ENCODE peak calls at places on chromosomes 3 and 15, in seven cellular contexts. One of them, this sample, is unnamed.

GRCh38 chr3:63808633-63809032 is 10.5 kb upstream of the C3orf49 start:
- DNase-seq in AG09319: no peak
- DNase-seq in GM12878: no peak
- DNase-seq in type B pancreatic cell: no peak
- DNase-seq in GM12865: no peak
- DNase-seq in activated B cell treated with CpG ODN at 0.5 μM for 24 hours: no peak
- DNase-seq in colonic mucosa: no peak
- DNase-seq in this sample: no peak

GRCh38 chr15:36814085-36814484 is 234.7 kb downstream of the CDIN1 start:
- DNase-seq in AG09319: no peak
- DNase-seq in GM12878: no peak
- DNase-seq in type B pancreatic cell: no peak
- DNase-seq in GM12865: no peak
- DNase-seq in activated B cell treated with CpG ODN at 0.5 μM for 24 hours: no peak
- DNase-seq in colonic mucosa: no peak
- DNase-seq in this sample: no peak

GRCh38 chr15:90583471-90584252 is 53.9 kb downstream of the CRTC3 start:
- DNase-seq in AG09319: no peak
- DNase-seq in GM12878: no peak
- DNase-seq in type B pancreatic cell: no peak
- DNase-seq in GM12865: no peak
- DNase-seq in activated B cell treated with CpG ODN at 0.5 μM for 24 hours: no peak
- DNase-seq in colonic mucosa: no peak
- DNase-seq in this sample: no peak

GRCh38 chr3:197525706-197526105 is 30.1 kb downstream of the BDH1 start:
- DNase-seq in AG09319: no peak
- DNase-seq in GM12878: no peak
- DNase-seq in type B pancreatic cell: no peak
- DNase-seq in GM12865: no peak
- DNase-seq in activated B cell treated with CpG ODN at 0.5 μM for 24 hours: no peak
- DNase-seq in colonic mucosa: no peak
- DNase-seq in this sample: no peak

GRCh38 chr3:98013428-98014349 is 21.4 kb downstream of the GABRR3 start:
- DNase-seq in AG09319: peak
- DNase-seq in GM12878: no peak
- DNase-seq in type B pancreatic cell: no peak
- DNase-seq in GM12865: no peak
- DNase-seq in activated B cell treated with CpG ODN at 0.5 μM for 24 hours: no peak
- DNase-seq in colonic mucosa: no peak
- DNase-seq in this sample: no peak

GRCh38 chr3:82033186-82033585 is 271.7 kb upstream of the GBE1 start:
- DNase-seq in AG09319: no peak
- DNase-seq in GM12878: no peak
- DNase-seq in type B pancreatic cell: no peak
- DNase-seq in GM12865: no peak
- DNase-seq in activated B cell treated with CpG ODN at 0.5 μM for 24 hours: no peak
- DNase-seq in colonic mucosa: no peak
- DNase-seq in this sample: no peak

GRCh38 chr15:47586653-47587224 is 130.6 kb upstream of the SEMA6D start:
- DNase-seq in AG09319: no peak
- DNase-seq in GM12878: no peak
- DNase-seq in type B pancreatic cell: no peak
- DNase-seq in GM12865: no peak
- DNase-seq in activated B cell treated with CpG ODN at 0.5 μM for 24 hours: no peak
- DNase-seq in colonic mucosa: peak
- DNase-seq in this sample: no peak

GRCh38 chr3:9649791-9650521 is 651 bp downstream of the MTMR14 start:
- DNase-seq in AG09319: no peak
- DNase-seq in GM12878: peak
- DNase-seq in type B pancreatic cell: no peak
- DNase-seq in GM12865: peak
- DNase-seq in activated B cell treated with CpG ODN at 0.5 μM for 24 hours: peak
- DNase-seq in colonic mucosa: no peak
- DNase-seq in this sample: peak

GRCh38 chr3:85005947-85006346 is 47.2 kb downstream of the CADM2 start:
- DNase-seq in AG09319: no peak
- DNase-seq in GM12878: no peak
- DNase-seq in type B pancreatic cell: no peak
- DNase-seq in GM12865: no peak
- DNase-seq in activated B cell treated with CpG ODN at 0.5 μM for 24 hours: no peak
- DNase-seq in colonic mucosa: no peak
- DNase-seq in this sample: no peak

GRCh38 chr3:153291052-153291689 is 129.1 kb downstream of the RAP2B start:
- DNase-seq in AG09319: no peak
- DNase-seq in GM12878: no peak
- DNase-seq in type B pancreatic cell: no peak
- DNase-seq in GM12865: peak
- DNase-seq in activated B cell treated with CpG ODN at 0.5 μM for 24 hours: no peak
- DNase-seq in colonic mucosa: no peak
- DNase-seq in this sample: peak

GRCh38 chr3:182233957-182234356 is 522.2 kb downstream of the SOX2 start:
- DNase-seq in AG09319: no peak
- DNase-seq in GM12878: no peak
- DNase-seq in type B pancreatic cell: no peak
- DNase-seq in GM12865: no peak
- DNase-seq in activated B cell treated with CpG ODN at 0.5 μM for 24 hours: no peak
- DNase-seq in colonic mucosa: no peak
- DNase-seq in this sample: no peak
- TF ChIP-seq CTCF in AG09319: no peak
- TF ChIP-seq CTCF in GM12878: no peak
- TF ChIP-seq CTCF in type B pancreatic cell: no peak
- TF ChIP-seq CTCF in GM12865: no peak
- TF ChIP-seq CTCF in activated B cell treated with CpG ODN at 0.5 μM for 24 hours: no peak
- TF ChIP-seq CTCF in colonic mucosa: no peak
- TF ChIP-seq CTCF in this sample: no peak

DNA sequence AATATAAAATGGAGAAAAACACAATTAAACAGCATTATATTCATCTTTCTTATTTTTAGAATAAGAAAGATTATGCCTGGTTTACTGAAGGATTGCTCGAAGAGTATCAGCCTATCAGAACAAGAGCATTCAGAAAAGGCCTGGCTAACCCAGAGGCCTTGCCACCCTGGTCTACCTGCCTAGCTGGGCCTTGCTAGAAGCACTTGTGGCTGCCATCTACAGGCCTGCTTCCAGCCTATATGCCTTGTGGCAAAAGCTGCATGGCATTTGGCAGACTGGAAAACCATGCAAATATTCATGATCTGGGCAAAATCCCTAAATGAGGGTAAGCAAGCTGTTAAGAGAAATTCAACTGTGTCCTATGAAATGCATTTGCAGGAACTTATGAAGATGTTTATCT is 9.3 kb upstream of the ATP13A4 start:
- DNase-seq in AG09319: no peak
- DNase-seq in GM12878: no peak
- DNase-seq in type B pancreatic cell: no peak
- DNase-seq in GM12865: peak
- DNase-seq in activated B cell treated with CpG ODN at 0.5 μM for 24 hours: no peak
- DNase-seq in colonic mucosa: peak
- DNase-seq in this sample: no peak
- TF ChIP-seq CTCF in AG09319: no peak
- TF ChIP-seq CTCF in GM12878: peak
- TF ChIP-seq CTCF in type B pancreatic cell: no peak
- TF ChIP-seq CTCF in GM12865: no peak
- TF ChIP-seq CTCF in activated B cell treated with CpG ODN at 0.5 μM for 24 hours: no peak
- TF ChIP-seq CTCF in colonic mucosa: peak
- TF ChIP-seq CTCF in this sample: peak

GRCh38 chr15:92936138-92936537 is 36.0 kb downstream of the CHD2 start:
- DNase-seq in AG09319: no peak
- DNase-seq in GM12878: no peak
- DNase-seq in type B pancreatic cell: no peak
- DNase-seq in GM12865: no peak
- DNase-seq in activated B cell treated with CpG ODN at 0.5 μM for 24 hours: no peak
- DNase-seq in colonic mucosa: no peak
- DNase-seq in this sample: no peak

GRCh38 chr15:92941668-92942067 is 41.5 kb downstream of the CHD2 start:
- DNase-seq in AG09319: no peak
- DNase-seq in GM12878: no peak
- DNase-seq in type B pancreatic cell: no peak
- DNase-seq in GM12865: no peak
- DNase-seq in activated B cell treated with CpG ODN at 0.5 μM for 24 hours: no peak
- DNase-seq in colonic mucosa: no peak
- DNase-seq in this sample: no peak

GRCh38 chr15:92937880-92938279 is 37.8 kb downstream of the CHD2 start:
- DNase-seq in AG09319: no peak
- DNase-seq in GM12878: no peak
- DNase-seq in type B pancreatic cell: no peak
- DNase-seq in GM12865: no peak
- DNase-seq in activated B cell treated with CpG ODN at 0.5 μM for 24 hours: no peak
- DNase-seq in colonic mucosa: no peak
- DNase-seq in this sample: no peak

GRCh38 chr15:92936693-92937092 is 36.6 kb downstream of the CHD2 start:
- DNase-seq in AG09319: no peak
- DNase-seq in GM12878: no peak
- DNase-seq in type B pancreatic cell: no peak
- DNase-seq in GM12865: no peak
- DNase-seq in activated B cell treated with CpG ODN at 0.5 μM for 24 hours: no peak
- DNase-seq in colonic mucosa: no peak
- DNase-seq in this sample: no peak

GRCh38 chr15:92938387-92938786 is 38.3 kb downstream of the CHD2 start:
- DNase-seq in AG09319: no peak
- DNase-seq in GM12878: no peak
- DNase-seq in type B pancreatic cell: no peak
- DNase-seq in GM12865: no peak
- DNase-seq in activated B cell treated with CpG ODN at 0.5 μM for 24 hours: no peak
- DNase-seq in colonic mucosa: no peak
- DNase-seq in this sample: no peak
- TF ChIP-seq CTCF in AG09319: no peak
- TF ChIP-seq CTCF in GM12878: peak
- TF ChIP-seq CTCF in type B pancreatic cell: peak
- TF ChIP-seq CTCF in GM12865: peak
- TF ChIP-seq CTCF in activated B cell treated with CpG ODN at 0.5 μM for 24 hours: no peak
- TF ChIP-seq CTCF in colonic mucosa: peak
- TF ChIP-seq CTCF in this sample: no peak

DNA sequence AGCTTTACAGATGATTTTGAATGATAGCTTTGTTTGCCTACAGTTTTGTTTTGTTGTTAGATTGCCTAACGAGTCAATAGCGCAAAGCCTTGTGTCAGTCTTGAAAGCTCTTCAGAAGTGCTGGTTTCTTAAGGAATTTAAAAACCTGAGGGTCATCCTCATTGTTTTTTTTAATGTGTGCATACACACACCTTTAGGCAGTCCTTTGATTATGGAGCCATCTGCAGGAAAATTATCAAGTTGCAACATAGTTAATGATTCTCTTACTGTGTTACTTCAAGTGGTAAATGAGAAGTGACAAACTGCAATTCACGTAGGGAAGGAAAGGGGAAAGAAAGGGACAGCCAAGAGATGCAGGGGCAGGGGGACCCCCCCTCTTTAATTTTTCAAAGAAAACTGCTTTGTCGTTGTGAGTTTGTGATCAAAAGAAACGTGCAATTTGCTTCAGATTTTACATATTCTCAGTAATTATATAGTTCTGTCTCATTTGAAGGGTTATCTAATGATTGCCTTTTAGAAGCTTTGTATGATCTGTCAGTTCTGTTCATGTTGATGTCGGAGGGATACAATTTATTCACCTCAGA is 162.4 kb upstream of the CGNL1 start:
- DNase-seq in AG09319: no peak
- DNase-seq in GM12878: no peak
- DNase-seq in type B pancreatic cell: no peak
- DNase-seq in GM12865: peak
- DNase-seq in activated B cell treated with CpG ODN at 0.5 μM for 24 hours: no peak
- DNase-seq in colonic mucosa: no peak
- DNase-seq in this sample: peak
- TF ChIP-seq CTCF in AG09319: peak
- TF ChIP-seq CTCF in GM12878: peak
- TF ChIP-seq CTCF in type B pancreatic cell: peak
- TF ChIP-seq CTCF in GM12865: no peak
- TF ChIP-seq CTCF in activated B cell treated with CpG ODN at 0.5 μM for 24 hours: no peak
- TF ChIP-seq CTCF in colonic mucosa: peak
- TF ChIP-seq CTCF in this sample: peak

GRCh38 chr3:107578523-107578922 is 55.8 kb downstream of the BBX start:
- DNase-seq in AG09319: no peak
- DNase-seq in GM12878: no peak
- DNase-seq in type B pancreatic cell: no peak
- DNase-seq in GM12865: no peak
- DNase-seq in activated B cell treated with CpG ODN at 0.5 μM for 24 hours: no peak
- DNase-seq in colonic mucosa: no peak
- DNase-seq in this sample: no peak
- TF ChIP-seq CTCF in AG09319: no peak
- TF ChIP-seq CTCF in GM12878: peak
- TF ChIP-seq CTCF in type B pancreatic cell: no peak
- TF ChIP-seq CTCF in GM12865: no peak
- TF ChIP-seq CTCF in activated B cell treated with CpG ODN at 0.5 μM for 24 hours: no peak
- TF ChIP-seq CTCF in colonic mucosa: no peak
- TF ChIP-seq CTCF in this sample: no peak

DNA sequence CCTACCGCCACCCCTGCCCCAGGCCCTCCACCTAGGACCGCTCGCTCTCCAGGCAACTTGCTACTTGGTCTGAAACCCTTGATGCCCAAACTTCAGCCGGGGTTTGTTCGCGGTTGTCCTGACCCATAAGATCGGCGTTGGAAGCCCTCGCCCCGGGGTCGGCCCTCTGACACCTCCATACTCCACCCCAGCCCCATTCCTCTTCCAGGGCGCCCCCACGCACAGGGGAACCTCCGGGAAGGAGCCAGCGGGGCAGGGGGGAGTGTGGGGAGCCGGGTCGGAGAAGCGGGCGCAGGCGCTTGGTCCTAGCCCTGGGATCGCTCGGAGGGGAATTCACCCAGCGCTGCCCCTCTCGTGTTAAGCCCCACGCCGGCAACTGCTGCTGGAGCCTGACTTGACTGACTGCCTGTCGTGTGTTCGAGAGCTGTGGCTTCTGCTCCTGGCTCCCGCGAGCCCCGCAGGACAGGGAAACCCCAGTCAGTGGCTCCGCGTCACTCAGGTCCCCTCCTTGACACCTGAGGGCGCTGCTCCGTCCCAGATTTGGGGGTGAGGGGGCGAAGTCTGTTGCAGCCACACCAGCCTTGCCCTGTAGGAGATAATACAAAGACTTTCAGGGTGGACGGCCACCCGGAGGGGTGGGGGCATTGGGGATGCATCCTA is 675 bp downstream of the RYR3 start:
- DNase-seq in AG09319: no peak
- DNase-seq in GM12878: no peak
- DNase-seq in type B pancreatic cell: no peak
- DNase-seq in GM12865: no peak
- DNase-seq in activated B cell treated with CpG ODN at 0.5 μM for 24 hours: no peak
- DNase-seq in colonic mucosa: no peak
- DNase-seq in this sample: no peak
- TF ChIP-seq CTCF in AG09319: no peak
- TF ChIP-seq CTCF in GM12878: no peak
- TF ChIP-seq CTCF in type B pancreatic cell: no peak
- TF ChIP-seq CTCF in GM12865: no peak
- TF ChIP-seq CTCF in activated B cell treated with CpG ODN at 0.5 μM for 24 hours: no peak
- TF ChIP-seq CTCF in colonic mucosa: no peak
- TF ChIP-seq CTCF in this sample: no peak

GRCh38 chr3:127260416-127260815 is 27.4 kb downstream of the PRR20G start:
- DNase-seq in AG09319: no peak
- DNase-seq in GM12878: no peak
- DNase-seq in type B pancreatic cell: no peak
- DNase-seq in GM12865: no peak
- DNase-seq in activated B cell treated with CpG ODN at 0.5 μM for 24 hours: no peak
- DNase-seq in colonic mucosa: no peak
- DNase-seq in this sample: no peak
- TF ChIP-seq CTCF in AG09319: no peak
- TF ChIP-seq CTCF in GM12878: no peak
- TF ChIP-seq CTCF in type B pancreatic cell: no peak
- TF ChIP-seq CTCF in GM12865: no peak
- TF ChIP-seq CTCF in activated B cell treated with CpG ODN at 0.5 μM for 24 hours: no peak
- TF ChIP-seq CTCF in colonic mucosa: no peak
- TF ChIP-seq CTCF in this sample: no peak

GRCh38 chr15:52528465-52529288 is at the start of gene MYO5A:
- DNase-seq in AG09319: peak
- DNase-seq in GM12878: no peak
- DNase-seq in type B pancreatic cell: peak
- DNase-seq in GM12865: peak
- DNase-seq in activated B cell treated with CpG ODN at 0.5 μM for 24 hours: peak
- DNase-seq in colonic mucosa: peak
- DNase-seq in this sample: peak
- TF ChIP-seq CTCF in AG09319: peak
- TF ChIP-seq CTCF in GM12878: peak
- TF ChIP-seq CTCF in type B pancreatic cell: peak
- TF ChIP-seq CTCF in GM12865: peak
- TF ChIP-seq CTCF in activated B cell treated with CpG ODN at 0.5 μM for 24 hours: no peak
- TF ChIP-seq CTCF in colonic mucosa: no peak
- TF ChIP-seq CTCF in this sample: peak

GRCh38 chr3:184574552-184575430 is 13.2 kb downstream of the EPHB3 start:
- DNase-seq in AG09319: no peak
- DNase-seq in GM12878: no peak
- DNase-seq in type B pancreatic cell: no peak
- DNase-seq in GM12865: no peak
- DNase-seq in activated B cell treated with CpG ODN at 0.5 μM for 24 hours: no peak
- DNase-seq in colonic mucosa: no peak
- DNase-seq in this sample: no peak
- TF ChIP-seq CTCF in AG09319: no peak
- TF ChIP-seq CTCF in GM12878: no peak
- TF ChIP-seq CTCF in type B pancreatic cell: peak
- TF ChIP-seq CTCF in GM12865: no peak
- TF ChIP-seq CTCF in activated B cell treated with CpG ODN at 0.5 μM for 24 hours: no peak
- TF ChIP-seq CTCF in colonic mucosa: no peak
- TF ChIP-seq CTCF in this sample: no peak